ENCODE peak calls at places on chromosomes 7 and 10, in eight cellular contexts. P is endodermal cell, L is neural progenitor cell, H is sigmoid colon, E is NB4, U is fibroblast of lung, F is cardiac fibroblast, S is BJ. Q is an unnamed sample.

GRCh38 chr7:22885824-22886255 is 63.2 kb upstream of the TOMM7 start:
- DNase-seq in P (no peak), L (no peak), H (no peak), E (peak; percentile 93), U (no peak), F (peak; percentile 22), S (no peak), Q (peak; percentile 20)

GRCh38 chr10:97676770-97677581 is 10.1 kb downstream of the AVPI1 start:
- DNase-seq in P (peak; percentile 72), L (peak; percentile 71), H (no peak), E (peak; percentile 74), U (peak; percentile 48), F (peak; percentile 69), S (no peak), Q (peak; percentile 72)

GRCh38 chr10:70055550-70055949 is 2.9 kb downstream of the MACROH2A2 start:
- DNase-seq in P (no peak), L (no peak), H (no peak), E (no peak), U (peak; percentile 44), F (peak; percentile 39), S (no peak), Q (peak; percentile 64)

GRCh38 chr10:71234970-71235681 is 22.8 kb downstream of the UNC5B start:
- DNase-seq in P (no peak), L (peak; percentile 18), H (no peak), E (no peak), U (peak; percentile 92), F (peak; percentile 69), S (peak; percentile 68), Q (no peak)

GRCh38 chr10:6780008-6780677 is 200.1 kb upstream of the PRKCQ start:
- DNase-seq in P (no peak), L (no peak), H (no peak), E (no peak), U (no peak), F (no peak), S (no peak), Q (no peak)

GRCh38 chr10:98376485-98376884 is 38.5 kb downstream of the PYROXD2 start:
- DNase-seq in P (no peak), L (no peak), H (no peak), E (no peak), U (peak; percentile 68), F (no peak), S (no peak), Q (peak; percentile 6)

GRCh38 chr10:93198401-93199175 is 124.9 kb downstream of the CYP26A1 start:
- DNase-seq in P (peak; percentile 84), L (peak; percentile 30), H (no peak), E (no peak), U (peak; percentile 68), F (peak; percentile 29), S (no peak), Q (peak; percentile 11)

GRCh38 chr10:69262249-69262864 is 15.9 kb upstream of the HK1 start:
- DNase-seq in P (no peak), L (no peak), H (no peak), E (no peak), U (no peak), F (no peak), S (no peak), Q (no peak)

GRCh38 chr10:79093658-79094411 is 25.1 kb downstream of the ZMIZ1 start:
- DNase-seq in P (peak; percentile 67), L (no peak), H (peak; percentile 86), E (peak; percentile 97), U (peak; percentile 75), F (peak; percentile 51), S (no peak), Q (no peak)

GRCh38 chr10:69697006-69697405 is 67.0 kb downstream of the FAM241B start:
- DNase-seq in P (no peak), L (no peak), H (no peak), E (no peak), U (no peak), F (no peak), S (no peak), Q (peak; percentile 31)

GRCh38 chr7:151506901-151507382 is 12.8 kb downstream of the RHEB start:
- DNase-seq in P (no peak), L (no peak), H (peak; percentile 86), E (no peak), U (no peak), F (no peak), S (no peak), Q (peak; percentile 47)

GRCh38 chr10:776772-777171 is 87.3 kb upstream of the DIP2C start:
- DNase-seq in P (no peak), L (no peak), H (no peak), E (no peak), U (no peak), F (no peak), S (no peak), Q (no peak)

GRCh38 chr7:36787933-36788378 is 63.7 kb upstream of the AOAH start:
- DNase-seq in P (no peak), L (no peak), H (no peak), E (no peak), U (no peak), F (no peak), S (no peak), Q (no peak)

GRCh38 chr10:104109908-104110662 is 11.9 kb upstream of the SFR1 start:
- DNase-seq in P (no peak), L (no peak), H (no peak), E (peak; percentile 58), U (peak; percentile 85), F (peak; percentile 89), S (peak; percentile 52), Q (peak; percentile 93)

GRCh38 chr7:143407296-143408246 is 1.1 kb downstream of the EPHA1 start:
- DNase-seq in P (peak; percentile 77), L (no peak), H (no peak), E (peak; percentile 85), U (no peak), F (no peak), S (no peak), Q (peak; percentile 66)

GRCh38 chr10:87675396-87676376 is 16.0 kb downstream of the PAPSS2 start:
- DNase-seq in P (no peak), L (no peak), H (no peak), E (no peak), U (peak; percentile 97), F (peak; percentile 87), S (peak; percentile 84), Q (peak; percentile 91)

GRCh38 chr10:130251766-130252165 is 115.6 kb downstream of the GLRX3 start:
- DNase-seq in P (no peak), L (no peak), H (no peak), E (no peak), U (no peak), F (no peak), S (no peak), Q (no peak)

GRCh38 chr10:77836299-77836820 is 90.2 kb downstream of the DLG5 start:
- DNase-seq in P (no peak), L (no peak), H (no peak), E (peak; percentile 94), U (no peak), F (peak; percentile 65), S (no peak), Q (peak; percentile 64)

DNA sequence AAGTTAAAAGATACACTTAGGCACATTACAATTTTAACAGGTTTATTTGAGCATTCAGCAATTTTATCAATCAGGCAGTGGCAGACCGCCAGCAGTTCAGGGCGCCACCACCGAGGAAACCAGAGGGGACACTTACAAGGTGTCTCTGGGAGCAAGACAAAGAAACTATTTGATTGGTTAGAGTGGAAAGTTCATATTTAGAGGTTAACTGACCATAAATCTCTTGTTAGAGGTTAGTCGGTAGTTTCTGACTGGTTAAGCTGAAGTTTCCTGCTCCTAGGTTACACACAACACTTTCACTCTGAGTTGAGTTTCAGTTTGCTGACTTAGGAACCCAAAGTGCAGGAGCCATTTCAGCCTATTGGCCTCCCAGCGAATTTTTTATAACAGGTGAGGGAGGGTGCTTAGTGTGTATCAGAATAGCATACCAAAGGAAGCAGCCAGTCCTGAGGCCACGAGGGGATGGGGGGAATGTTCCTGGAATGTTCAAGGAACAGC is 10.8 kb upstream of the PVRIG start:
- DNase-seq in P (no peak), L (no peak), H (no peak), E (no peak), U (no peak), F (no peak), S (no peak), Q (no peak)
- TF ChIP-seq CTCF in P (peak; percentile 42), L (no peak), H (no peak), E (no peak), U (no peak), F (no peak), S (no peak), Q (no peak)

GRCh38 chr7:116970148-116970910 is 17.0 kb downstream of the ST7 start:
- DNase-seq in P (no peak), L (no peak), H (no peak), E (peak; percentile 65), U (no peak), F (no peak), S (no peak), Q (no peak)
- H3K4me3 ChIP-seq in P (no peak overlapping the region), L (no peak overlapping the region), H (no peak overlapping the region), E (no peak overlapping the region), U (no peak overlapping the region), F (no peak overlapping the region), S (no peak overlapping the region), Q (no peak overlapping the region)

GRCh38 chr7:71283802-71284201 is 151.9 kb downstream of the GALNT17 start:
- DNase-seq in P (peak; percentile 39), L (no peak), H (no peak), E (no peak), U (no peak), F (no peak), S (no peak), Q (no peak)
- TF ChIP-seq CTCF in P (no peak), L (no peak), H (no peak), E (no peak), U (no peak), F (no peak), S (no peak), Q (no peak)

GRCh38 chr7:128699895-128700294 is 27.8 kb downstream of the GARIN1A start:
- DNase-seq in P (no peak), L (no peak), H (no peak), E (no peak), U (no peak), F (no peak), S (no peak), Q (no peak)

GRCh38 chr7:128701062-128701785 is 29.1 kb downstream of the GARIN1A start:
- DNase-seq in P (peak; percentile 69), L (no peak), H (no peak), E (no peak), U (no peak), F (no peak), S (no peak), Q (peak; percentile 75)

GRCh38 chr7:128694742-128695141 is 22.6 kb downstream of the GARIN1A start:
- DNase-seq in P (no peak), L (no peak), H (no peak), E (no peak), U (no peak), F (no peak), S (no peak), Q (no peak)

GRCh38 chr7:128699196-128699712 is 27.2 kb downstream of the GARIN1A start:
- DNase-seq in P (no peak), L (no peak), H (no peak), E (no peak), U (no peak), F (no peak), S (no peak), Q (peak; percentile 16)

GRCh38 chr7:128697301-128697905 is 25.3 kb downstream of the GARIN1A start:
- DNase-seq in P (peak; percentile 95), L (peak; percentile 88), H (peak; percentile 71), E (peak; percentile 51), U (peak; percentile 73), F (peak; percentile 75), S (peak; percentile 7), Q (peak; percentile 75)
- H3K4me3 ChIP-seq in P (peak overlapping the region; percentile 74), L (peak overlapping the region; percentile 54), H (peak overlapping the region; percentile 26), E (no peak overlapping the region), U (peak overlapping the region; percentile 58), F (peak overlapping the region; percentile 51), S (peak overlapping the region; percentile 47), Q (peak overlapping the region; percentile 16)

Q was measured in epithelial cell of esophagus.